ENCODE peak calls at places on chromosomes 4 and X, in four cellular contexts. One of them, this sample, is unnamed.

GRCh38 chr4:139889194-139889762 is 223.7 kb downstream of the MGST2 start:
- DNase-seq in H1: no peak
- DNase-seq in GM12878: no peak
- DNase-seq in A549: no peak
- DNase-seq in this sample: no peak

GRCh38 chr4:130416228-130416627 is 1320.3 kb downstream of the C4orf33 start:
- DNase-seq in GM12878: no peak
- DNase-seq in H1: no peak
- DNase-seq in A549: no peak
- DNase-seq in this sample: no peak

GRCh38 chrX:30577362-30577961 is at the start of gene TASL:
- DNase-seq in GM12878: peak
- DNase-seq in H1: no peak
- DNase-seq in A549: no peak
- DNase-seq in this sample: no peak

GRCh38 chrX:6456196-6456595 is 78.7 kb downstream of the VCX3A start:
- DNase-seq in GM12878: no peak
- DNase-seq in A549: no peak
- DNase-seq in H1: no peak
- DNase-seq in this sample: no peak

GRCh38 chrX:1384738-1385250 is 7.1 kb downstream of the SLC25A6 start:
- DNase-seq in GM12878: no peak
- DNase-seq in A549: no peak
- DNase-seq in H1: no peak
- DNase-seq in this sample: no peak

GRCh38 chr4:132818091-132818490 is 331.0 kb upstream of the PCDH10 start:
- DNase-seq in H1: peak
- DNase-seq in GM12878: no peak
- DNase-seq in A549: peak
- DNase-seq in this sample: no peak

GRCh38 chrX:107861056-107861455 is 35.4 kb downstream of the MID2 start:
- DNase-seq in H1: no peak
- DNase-seq in GM12878: no peak
- DNase-seq in A549: peak
- DNase-seq in this sample: no peak

GRCh38 chr4:88706574-88706973 is 8.9 kb upstream of the NAP1L5 start:
- DNase-seq in GM12878: no peak
- DNase-seq in H1: no peak
- DNase-seq in A549: peak
- DNase-seq in this sample: peak

GRCh38 chr4:150342945-150343344 is 239.0 kb upstream of the MAB21L2 start:
- DNase-seq in H1: no peak
- DNase-seq in GM12878: no peak
- DNase-seq in A549: no peak
- DNase-seq in this sample: no peak

GRCh38 chr4:95547708-95548471 is 883 bp downstream of the UNC5C start:
- DNase-seq in A549: no peak
- DNase-seq in H1: no peak
- DNase-seq in GM12878: no peak
- DNase-seq in this sample: no peak

GRCh38 chr4:80071643-80072606 is 1.1 kb downstream of the ANTXR2 start:
- DNase-seq in GM12878: peak
- DNase-seq in A549: peak
- DNase-seq in H1: peak
- DNase-seq in this sample: peak

GRCh38 chrX:20197641-20198210 is 56.1 kb upstream of the EIF1AX start:
- DNase-seq in H1: no peak
- DNase-seq in GM12878: no peak
- DNase-seq in A549: no peak
- DNase-seq in this sample: no peak

GRCh38 chr4:150978738-150979575 is 36.1 kb downstream of the LRBA start:
- DNase-seq in GM12878: no peak
- DNase-seq in A549: no peak
- DNase-seq in H1: no peak
- DNase-seq in this sample: no peak

GRCh38 chr4:76570141-76570989 is 135.3 kb downstream of the SHROOM3 start:
- DNase-seq in H1: no peak
- DNase-seq in A549: peak
- DNase-seq in GM12878: no peak
- DNase-seq in this sample: peak

GRCh38 chr4:3652586-3652985 is 113.6 kb upstream of the ADRA2C start:
- DNase-seq in A549: no peak
- DNase-seq in GM12878: no peak
- DNase-seq in H1: no peak
- DNase-seq in this sample: no peak

GRCh38 chr4:125388653-125389052 is 73.9 kb downstream of the FAT4 start:
- DNase-seq in H1: no peak
- DNase-seq in A549: no peak
- DNase-seq in GM12878: no peak
- DNase-seq in this sample: no peak

GRCh38 chr4:67593741-67594175 is 35.2 kb downstream of the STAP1 start:
- DNase-seq in GM12878: no peak
- DNase-seq in H1: no peak
- DNase-seq in A549: no peak
- DNase-seq in this sample: no peak

GRCh38 chrX:110745288-110745687 is 50.3 kb downstream of the CHRDL1 start:
- DNase-seq in H1: no peak
- DNase-seq in GM12878: no peak
- DNase-seq in A549: no peak
- DNase-seq in this sample: no peak

GRCh38 chrX:30183554-30183953 is 31.8 kb upstream of the MAGEB2 start:
- DNase-seq in A549: no peak
- DNase-seq in H1: no peak
- DNase-seq in GM12878: no peak
- DNase-seq in this sample: no peak

GRCh38 chrX:16239211-16239610 is 71.9 kb downstream of the MAGEB17 start:
- DNase-seq in A549: peak
- DNase-seq in GM12878: peak
- DNase-seq in H1: no peak
- DNase-seq in this sample: no peak

GRCh38 chr4:53196872-53197759 is 168.7 kb downstream of the SCFD2 start:
- DNase-seq in H1: no peak
- DNase-seq in A549: peak
- DNase-seq in GM12878: peak
- DNase-seq in this sample: peak

GRCh38 chr4:43781125-43781524 is 667.5 kb downstream of the KCTD8 start:
- DNase-seq in A549: no peak
- DNase-seq in H1: no peak
- DNase-seq in GM12878: no peak
- DNase-seq in this sample: no peak

GRCh38 chr4:43778187-43778915 is 670.3 kb downstream of the KCTD8 start:
- DNase-seq in H1: no peak
- DNase-seq in A549: no peak
- DNase-seq in GM12878: no peak
- DNase-seq in this sample: no peak

GRCh38 chr4:43776371-43776770 is 672.2 kb downstream of the KCTD8 start:
- DNase-seq in A549: no peak
- DNase-seq in GM12878: no peak
- DNase-seq in H1: no peak
- DNase-seq in this sample: peak
- TF ChIP-seq KDM1A in A549: no peak
- TF ChIP-seq KDM1A in GM12878: no peak
- TF ChIP-seq KDM1A in H1: no peak
- TF ChIP-seq KDM1A in this sample: no peak

GRCh38 chr4:165628572-165628971 is 244.5 kb upstream of the TLL1 start:
- DNase-seq in GM12878: no peak
- DNase-seq in A549: no peak
- DNase-seq in H1: no peak
- DNase-seq in this sample: no peak

GRCh38 chr4:165630671-165631070 is 242.4 kb upstream of the TLL1 start:
- DNase-seq in GM12878: no peak
- DNase-seq in H1: no peak
- DNase-seq in A549: no peak
- DNase-seq in this sample: no peak

GRCh38 chr4:165631912-165632311 is 241.1 kb upstream of the TLL1 start:
- DNase-seq in A549: no peak
- DNase-seq in GM12878: no peak
- DNase-seq in H1: no peak
- DNase-seq in this sample: no peak

GRCh38 chr4:165634766-165635165 is 238.3 kb upstream of the TLL1 start:
- DNase-seq in GM12878: no peak
- DNase-seq in A549: no peak
- DNase-seq in H1: no peak
- DNase-seq in this sample: no peak

DNA sequence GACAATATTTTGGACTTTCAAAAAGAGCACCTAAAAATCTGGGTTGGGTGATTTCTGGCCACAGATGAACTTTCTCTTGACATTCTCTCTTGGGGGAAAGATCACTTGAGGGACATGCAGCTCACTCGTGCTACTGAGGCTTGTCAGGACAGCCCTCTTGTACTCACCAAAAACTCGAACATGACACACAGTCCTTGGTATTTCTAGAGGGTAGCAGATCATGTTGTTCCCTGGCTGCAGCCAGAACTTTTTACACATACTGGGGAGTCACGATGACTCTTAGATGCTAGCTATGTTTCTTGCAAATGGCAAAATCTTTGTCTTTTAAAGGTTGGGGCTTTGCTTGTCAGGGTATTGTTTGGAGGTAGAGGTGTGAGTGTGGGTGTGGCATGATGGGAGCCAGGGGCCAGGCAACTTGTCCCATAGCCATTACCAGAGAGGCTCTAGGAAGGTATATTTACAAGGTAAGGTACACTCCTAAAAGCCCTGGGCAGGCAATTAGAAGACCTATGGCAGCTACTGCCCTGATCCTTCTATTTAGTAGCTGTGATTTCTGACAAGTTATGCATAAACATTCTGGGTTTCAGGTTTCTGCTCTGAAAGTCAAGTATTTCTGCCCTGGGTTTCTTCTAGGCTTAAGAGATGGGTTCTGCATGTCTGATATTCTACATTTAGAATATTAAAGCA is 241.7 kb upstream of the TLL1 start:
- DNase-seq in GM12878: no peak
- DNase-seq in H1: no peak
- DNase-seq in A549: no peak
- DNase-seq in this sample: no peak
- TF ChIP-seq KDM1A in GM12878: no peak
- TF ChIP-seq KDM1A in H1: no peak
- TF ChIP-seq KDM1A in A549: no peak
- TF ChIP-seq KDM1A in this sample: no peak

GRCh38 chrX:50813843-50814661 is at the start of gene SHROOM4:
- DNase-seq in H1: peak
- DNase-seq in A549: no peak
- DNase-seq in GM12878: no peak
- DNase-seq in this sample: peak

GRCh38 chrX:50818986-50819385 is 5.0 kb upstream of the SHROOM4 start:
- DNase-seq in A549: no peak
- DNase-seq in GM12878: no peak
- DNase-seq in H1: no peak
- DNase-seq in this sample: no peak

GRCh38 chrX:50812995-50813842 is 775 bp downstream of the SHROOM4 start:
- DNase-seq in A549: peak
- DNase-seq in H1: no peak
- DNase-seq in GM12878: no peak
- DNase-seq in this sample: no peak

GRCh38 chrX:50814701-50815476 is 895 bp upstream of the SHROOM4 start:
- DNase-seq in A549: no peak
- DNase-seq in GM12878: no peak
- DNase-seq in H1: no peak
- DNase-seq in this sample: no peak
- TF ChIP-seq KDM1A in A549: no peak
- TF ChIP-seq KDM1A in GM12878: no peak
- TF ChIP-seq KDM1A in H1: no peak
- TF ChIP-seq KDM1A in this sample: no peak

DNA sequence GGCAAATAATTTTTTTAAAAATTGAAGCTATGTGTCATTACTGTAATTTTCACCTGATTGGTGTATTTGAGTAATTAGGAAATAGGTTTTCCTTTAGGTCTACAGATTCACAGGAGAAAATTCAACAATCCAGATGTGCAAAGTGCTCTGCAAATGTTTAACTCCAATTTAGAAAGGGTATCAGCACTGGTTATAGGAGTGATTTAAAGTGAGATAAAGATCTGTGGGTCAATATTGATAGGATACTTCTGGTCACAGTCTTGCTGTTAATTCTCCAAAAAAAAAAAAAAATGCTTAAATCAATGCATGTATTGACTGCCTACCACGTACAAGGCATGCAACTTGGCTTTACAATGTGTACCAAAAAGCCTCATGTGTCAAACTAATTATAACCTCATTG is 271.3 kb downstream of the PPP3CA start:
- DNase-seq in H1: no peak
- DNase-seq in A549: no peak
- DNase-seq in GM12878: no peak
- DNase-seq in this sample: peak
- TF ChIP-seq KDM1A in H1: no peak
- TF ChIP-seq KDM1A in A549: no peak
- TF ChIP-seq KDM1A in GM12878: no peak
- TF ChIP-seq KDM1A in this sample: no peak

DNA sequence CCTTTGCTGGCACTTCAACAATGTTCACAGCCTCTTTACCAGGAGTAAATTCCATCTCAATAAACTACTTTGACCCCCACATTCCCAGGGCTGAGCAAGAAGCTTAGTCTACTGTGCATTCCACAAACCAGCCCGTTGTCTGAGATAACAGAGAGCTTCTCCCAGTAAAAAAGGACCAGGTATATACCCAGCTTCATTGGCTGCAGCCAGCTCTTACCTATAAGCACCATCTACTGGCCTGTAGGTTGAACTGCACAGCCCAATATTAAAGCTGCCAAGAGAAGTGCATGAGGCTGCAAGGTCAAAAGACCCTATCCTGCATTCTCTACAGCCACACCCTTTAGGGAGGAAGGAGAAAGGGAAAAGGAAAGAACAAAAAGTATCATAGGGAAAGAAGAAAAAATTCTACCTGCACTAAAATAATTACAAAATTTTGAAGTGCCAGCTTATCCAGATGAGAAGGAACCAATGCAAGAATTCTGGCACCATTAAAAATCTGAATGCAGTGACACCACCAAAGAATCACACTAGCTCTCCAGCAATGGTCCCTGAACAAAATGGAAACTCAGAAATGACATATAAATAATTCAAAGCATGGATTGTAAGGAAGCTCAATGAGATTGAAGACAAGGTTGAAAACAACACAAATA is 45.7 kb upstream of the INTU start:
- DNase-seq in GM12878: no peak
- DNase-seq in H1: no peak
- DNase-seq in A549: peak
- DNase-seq in this sample: peak
- TF ChIP-seq KDM1A in GM12878: no peak
- TF ChIP-seq KDM1A in H1: no peak
- TF ChIP-seq KDM1A in A549: no peak
- TF ChIP-seq KDM1A in this sample: no peak